ENCODE peak calls at places on chromosomes 2 and 18, in eight cellular contexts. O is neural crest cell, L is GM12865, B is heart left ventricle, U is fibroblast of mammary gland, Z is colonic mucosa, H is lower lobe of right lung, I is foreskin keratinocyte. R is an unnamed sample.

GRCh38 chr2:222813177-222813843 is 47.5 kb upstream of the ACSL3 start:
- DNase-seq in O (no peak), L (peak), B (no peak), U (peak), Z (no peak), H (no peak), I (peak), R (no peak)

GRCh38 chr2:18435425-18436037 is 124.9 kb downstream of the RDH14 start:
- DNase-seq in O (peak), L (peak), B (no peak), U (peak), Z (peak), H (no peak), I (no peak), R (no peak)

GRCh38 chr18:46393230-46393629 is 263.8 kb downstream of the LOXHD1 start:
- DNase-seq in O (no peak), L (no peak), B (no peak), U (no peak), Z (no peak), H (no peak), I (no peak), R (no peak)

GRCh38 chr2:174585111-174585510 is 12.5 kb downstream of the WIPF1 start:
- DNase-seq in O (no peak), L (no peak), B (no peak), U (no peak), Z (no peak), H (no peak), I (no peak), R (no peak)

GRCh38 chr18:55302337-55302833 is 285.6 kb downstream of the TCF4 start:
- DNase-seq in O (no peak), L (no peak), B (no peak), U (peak), Z (no peak), H (no peak), I (no peak), R (no peak)

GRCh38 chr2:69102234-69102633 is 89.3 kb downstream of the ANTXR1 start:
- DNase-seq in O (no peak), L (no peak), B (no peak), U (no peak), Z (no peak), H (no peak), I (no peak), R (no peak)

GRCh38 chr2:32484907-32485306 is 128.1 kb downstream of the BIRC6 start:
- DNase-seq in O (no peak), L (no peak), B (no peak), U (peak), Z (no peak), H (no peak), I (peak), R (no peak)

GRCh38 chr2:56448403-56448998 is 264.7 kb downstream of the CCDC85A start:
- DNase-seq in O (no peak), L (no peak), B (no peak), U (no peak), Z (peak), H (no peak), I (peak), R (no peak)

GRCh38 chr2:190572251-190572650 is 37.7 kb upstream of the NEMP2 start:
- DNase-seq in O (no peak), L (no peak), B (no peak), U (no peak), Z (no peak), H (no peak), I (peak), R (no peak)

GRCh38 chr2:149630445-149630844 is 42.9 kb upstream of the MMADHC start:
- DNase-seq in O (no peak), L (no peak), B (no peak), U (no peak), Z (no peak), H (no peak), I (no peak), R (no peak)

GRCh38 chr2:218644721-218645120 is 14.7 kb downstream of the ZNF142 start:
- DNase-seq in O (no peak), L (no peak), B (no peak), U (no peak), Z (no peak), H (no peak), I (no peak), R (no peak)
- TF ChIP-seq CTCF in O (no peak), L (no peak), B (no peak), U (no peak), Z (no peak), H (no peak), I (peak), R (no peak)

GRCh38 chr2:105752691-105753090 is 8.0 kb downstream of the NCK2 start:
- DNase-seq in O (no peak), L (no peak), B (no peak), U (no peak), Z (no peak), H (no peak), I (no peak), R (no peak)
- TF ChIP-seq CTCF in O (no peak), L (no peak), B (no peak), U (no peak), Z (no peak), H (no peak), I (no peak), R (no peak)

DNA sequence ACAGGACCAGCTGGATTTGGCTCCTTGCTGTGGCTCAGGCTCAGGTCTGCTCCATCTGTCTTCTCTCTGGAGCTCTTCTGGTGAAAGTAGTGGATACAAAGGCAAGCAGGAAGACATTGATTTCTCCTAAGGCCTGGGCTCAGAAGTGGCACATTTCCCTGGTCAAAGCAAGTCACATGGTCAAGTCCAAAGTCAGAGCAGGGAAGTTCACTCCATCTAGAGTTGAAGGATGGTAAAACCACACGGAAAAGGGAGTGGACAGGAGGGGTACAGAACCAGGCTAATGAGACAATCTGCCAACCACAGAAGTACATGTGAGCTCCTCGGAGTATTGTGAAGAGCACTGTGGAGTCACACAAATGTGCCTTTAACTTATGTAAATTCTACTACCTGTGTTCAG is 66.1 kb downstream of the MARCO start:
- DNase-seq in O (no peak), L (no peak), B (no peak), U (peak), Z (no peak), H (no peak), I (no peak), R (no peak)
- TF ChIP-seq CTCF in O (no peak), L (no peak), B (no peak), U (peak), Z (no peak), H (peak), I (peak), R (no peak)

GRCh38 chr2:77519888-77520506 is 2.2 kb downstream of the LRRTM4 start:
- DNase-seq in O (no peak), L (no peak), B (no peak), U (no peak), Z (no peak), H (no peak), I (no peak), R (no peak)

GRCh38 chr2:77520981-77521380 is 1.2 kb downstream of the LRRTM4 start:
- DNase-seq in O (no peak), L (no peak), B (no peak), U (no peak), Z (no peak), H (no peak), I (no peak), R (no peak)

GRCh38 chr2:77521482-77521881 is 694 bp downstream of the LRRTM4 start:
- DNase-seq in O (no peak), L (no peak), B (no peak), U (no peak), Z (no peak), H (no peak), I (no peak), R (no peak)

GRCh38 chr2:77522883-77523282 is 707 bp upstream of the LRRTM4 start:
- DNase-seq in O (no peak), L (no peak), B (no peak), U (no peak), Z (no peak), H (no peak), I (no peak), R (no peak)

DNA sequence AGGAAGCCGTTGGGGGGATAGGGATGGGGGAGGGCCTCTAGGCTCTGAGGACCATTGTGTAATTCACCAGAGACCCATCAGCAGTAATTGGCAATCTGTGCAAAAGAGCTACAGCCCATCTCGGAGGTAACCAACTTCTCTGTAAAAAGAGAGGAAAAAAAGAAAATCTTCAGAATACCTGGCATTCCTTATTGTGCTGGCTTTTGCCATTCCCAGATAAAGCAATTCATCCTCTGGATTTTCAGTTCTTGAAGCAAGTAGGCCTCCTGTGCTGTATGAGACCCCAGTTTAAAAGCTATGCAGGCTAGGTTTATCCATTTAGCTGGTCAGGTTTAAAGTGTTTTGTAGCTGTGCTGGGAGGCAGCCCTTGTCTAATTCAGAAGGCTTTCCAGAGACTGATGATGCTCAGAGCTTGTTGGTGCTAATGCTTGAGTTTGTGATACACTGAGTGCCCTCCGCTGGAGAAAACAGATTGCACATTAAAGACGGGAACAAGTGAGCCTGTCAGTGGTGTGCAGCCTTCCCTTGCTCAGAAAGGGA is at the start of gene LRRTM4:
- DNase-seq in O (no peak), L (no peak), B (peak), U (no peak), Z (no peak), H (no peak), I (no peak), R (no peak)
- TF ChIP-seq CTCF in O (peak), L (no peak), B (no peak), U (no peak), Z (no peak), H (no peak), I (no peak), R (no peak)

DNA sequence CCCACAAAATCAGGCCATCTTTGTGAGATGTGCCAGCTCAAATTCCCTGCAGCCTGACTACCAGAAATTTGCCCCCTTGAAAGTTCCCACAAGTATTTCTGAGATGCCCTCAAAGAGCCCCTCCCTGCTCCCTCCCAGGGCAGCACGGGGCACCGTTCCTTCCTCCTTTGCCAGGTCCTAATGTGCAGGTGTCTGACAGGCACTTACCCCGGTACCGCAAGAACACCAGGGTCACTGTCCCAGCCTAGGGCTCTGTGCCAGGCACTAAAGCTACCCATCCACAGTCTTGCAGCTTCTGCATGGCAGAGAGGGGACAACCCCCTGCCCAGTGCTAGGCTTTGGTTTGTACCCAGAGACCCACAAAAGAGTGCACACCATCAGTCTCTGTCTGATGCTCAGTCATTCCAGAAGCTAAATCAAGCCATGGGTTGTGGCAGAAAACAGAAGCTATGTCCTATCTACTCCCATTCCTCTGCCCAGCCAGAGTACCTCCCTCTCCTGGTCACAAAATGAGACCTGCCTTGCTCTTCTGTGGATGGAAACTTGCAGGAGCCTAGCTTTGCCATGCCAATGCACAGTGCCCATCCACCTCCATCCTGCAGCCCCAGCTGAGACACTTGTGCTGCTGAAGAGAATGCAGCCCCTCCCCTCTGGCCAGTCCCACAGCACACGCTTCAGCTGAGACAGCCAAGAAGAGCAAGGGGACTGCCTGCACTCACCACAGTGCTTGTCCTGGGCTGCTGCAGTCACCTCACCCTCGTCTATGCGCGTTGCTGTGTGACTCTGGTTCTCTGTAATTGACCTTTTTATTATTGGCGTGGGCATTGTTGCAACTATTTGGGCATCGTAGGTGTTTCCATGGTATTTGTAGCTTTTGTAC is 48.7 kb downstream of the INPP5D start:
- DNase-seq in O (no peak), L (peak), B (no peak), U (no peak), Z (no peak), H (no peak), I (no peak), R (no peak)
- TF ChIP-seq CTCF in O (no peak), L (no peak), B (no peak), U (no peak), Z (no peak), H (no peak), I (no peak), R (no peak)

DNA sequence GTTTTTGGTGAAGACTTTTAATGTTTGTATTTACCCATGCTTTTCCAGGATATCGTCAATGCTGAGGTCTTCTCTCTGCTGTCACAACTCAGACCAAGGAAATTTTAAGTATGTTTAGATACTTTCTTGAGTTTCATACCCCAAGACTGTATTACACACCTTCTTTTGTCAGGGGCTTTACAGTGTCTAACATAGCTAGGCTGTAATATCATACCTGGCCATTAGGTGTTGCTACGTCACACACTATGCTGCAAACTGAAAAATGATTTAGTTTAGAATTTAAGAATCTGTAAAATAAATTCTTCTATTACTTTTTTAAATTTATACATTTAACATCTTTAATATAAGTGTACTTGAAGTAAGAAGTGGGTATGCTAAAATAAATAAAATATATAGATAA is 358.4 kb upstream of the NRP2 start:
- DNase-seq in O (no peak), L (peak), B (no peak), U (peak), Z (no peak), H (no peak), I (no peak), R (no peak)
- TF ChIP-seq CTCF in O (peak), L (peak), B (no peak), U (peak), Z (peak), H (no peak), I (peak), R (no peak)

GRCh38 chr18:7902399-7902839 is 335.3 kb downstream of the PTPRM start:
- DNase-seq in O (no peak), L (no peak), B (peak), U (peak), Z (peak), H (no peak), I (no peak), R (no peak)
- TF ChIP-seq CTCF in O (no peak), L (no peak), B (no peak), U (no peak), Z (no peak), H (no peak), I (no peak), R (no peak)

GRCh38 chr2:48207201-48207641 is 300.9 kb upstream of the FBXO11 start:
- DNase-seq in O (no peak), L (no peak), B (no peak), U (no peak), Z (no peak), H (no peak), I (no peak), R (no peak)

GRCh38 chr2:48204750-48205136 is 298.4 kb upstream of the FBXO11 start:
- DNase-seq in O (no peak), L (no peak), B (no peak), U (no peak), Z (no peak), H (no peak), I (no peak), R (no peak)

GRCh38 chr2:48203668-48204067 is 297.4 kb upstream of the FBXO11 start:
- DNase-seq in O (no peak), L (no peak), B (no peak), U (no peak), Z (no peak), H (no peak), I (no peak), R (no peak)

GRCh38 chr2:48202863-48203642 is 296.8 kb upstream of the FBXO11 start:
- DNase-seq in O (no peak), L (no peak), B (no peak), U (no peak), Z (no peak), H (no peak), I (no peak), R (no peak)

GRCh38 chr2:48205137-48205798 is 299.0 kb upstream of the FBXO11 start:
- DNase-seq in O (peak), L (peak), B (no peak), U (no peak), Z (no peak), H (no peak), I (no peak), R (no peak)
- TF ChIP-seq CTCF in O (no peak), L (peak), B (no peak), U (peak), Z (no peak), H (no peak), I (peak), R (no peak)

DNA sequence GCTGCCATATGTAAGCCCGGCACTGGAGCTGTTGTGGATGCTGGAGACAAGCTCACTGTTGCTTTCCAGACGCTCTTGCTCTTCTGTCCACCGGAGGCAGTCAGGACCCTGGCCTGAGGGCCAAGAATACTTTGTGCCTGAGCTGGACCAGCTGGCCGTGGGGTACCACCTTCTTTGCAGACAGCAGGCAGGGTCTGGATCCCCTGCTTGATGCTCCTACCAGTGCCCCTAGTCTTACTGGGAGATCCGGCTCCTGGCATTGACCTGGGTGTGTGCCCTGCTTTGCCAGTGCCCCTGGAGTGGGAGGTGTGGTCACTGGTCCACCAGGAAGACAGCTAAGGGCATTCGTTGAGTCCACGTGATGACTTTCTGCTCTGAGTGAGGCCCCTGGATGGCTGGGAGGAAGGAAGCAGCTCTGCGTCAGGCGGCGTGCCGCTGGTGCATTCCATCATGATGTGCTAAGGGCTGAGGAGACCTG is 59.3 kb downstream of the LRRFIP1 start:
- DNase-seq in O (no peak), L (peak), B (peak), U (peak), Z (no peak), H (peak), I (no peak), R (no peak)
- TF ChIP-seq CTCF in O (peak), L (peak), B (no peak), U (peak), Z (no peak), H (no peak), I (no peak), R (no peak)

DNA sequence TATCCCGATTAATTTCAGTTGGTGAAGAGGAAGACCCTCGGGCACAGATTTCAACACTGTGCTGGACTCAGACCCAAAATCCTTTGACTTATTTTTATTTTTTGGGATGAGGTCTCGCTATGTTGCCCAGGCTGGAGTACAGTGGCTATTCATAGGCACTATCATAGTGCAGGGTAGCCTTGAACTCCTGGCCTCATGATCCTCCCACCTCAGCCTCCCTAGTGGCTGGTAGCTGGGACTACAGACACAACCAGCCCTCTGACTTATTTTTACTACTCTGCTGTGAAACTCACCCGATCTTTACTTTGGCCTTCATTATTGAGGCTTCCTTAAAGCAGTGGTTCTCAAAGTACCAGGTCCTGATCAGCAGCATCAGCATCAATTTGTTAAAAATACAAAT is 18.2 kb upstream of the ADAM17 start:
- DNase-seq in O (no peak), L (no peak), B (no peak), U (no peak), Z (no peak), H (no peak), I (no peak), R (no peak)
- TF ChIP-seq CTCF in O (peak), L (peak), B (no peak), U (no peak), Z (no peak), H (no peak), I (no peak), R (no peak)